ENCODE peak calls at places on chromosomes 7 and 10, in six cellular contexts. A is HCT116, N is K562, B is GM12878, C is SK-N-SH, O is endothelial cell of umbilical vein. S is an unnamed sample.

GRCh38 chr10:113751116-113751728 is at the start of gene PLEKHS1:
- DNase-seq in O (no peak), N (no peak), C (no peak), B (no peak), A (no peak), S (peak)

GRCh38 chr10:103481974-103482531 is 3.0 kb upstream of the CALHM3 start:
- DNase-seq in O (peak), C (peak), A (peak), N (peak), B (no peak), S (peak)

GRCh38 chr10:74206727-74207126 is 55.7 kb downstream of the ADK start:
- DNase-seq in B (no peak), A (no peak), N (no peak), O (no peak), C (no peak), S (no peak)

GRCh38 chr10:31014146-31014880 is 17.4 kb downstream of the ZNF438 start:
- DNase-seq in A (no peak), O (no peak), N (no peak), C (no peak), B (no peak), S (no peak)

GRCh38 chr7:88337556-88337955 is 30.9 kb upstream of the STEAP4 start:
- DNase-seq in N (no peak), A (no peak), B (no peak), C (no peak), O (no peak), S (no peak)

GRCh38 chr10:43000651-43001426 is 76.0 kb upstream of the RET start:
- DNase-seq in O (no peak), C (peak), N (no peak), A (no peak), B (no peak), S (no peak)

GRCh38 chr10:33005322-33006282 is 47.6 kb upstream of the ITGB1 start:
- DNase-seq in A (peak), B (no peak), O (peak), C (peak), N (peak), S (no peak)

GRCh38 chr7:11155883-11156282 is 182.2 kb downstream of the PHF14 start:
- DNase-seq in B (no peak), C (no peak), N (no peak), O (no peak), A (no peak), S (no peak)

GRCh38 chr10:84097787-84098353 is 41.4 kb upstream of the GHITM start:
- DNase-seq in B (no peak), O (peak), C (peak), A (no peak), N (no peak), S (no peak)

GRCh38 chr10:8138471-8138870 is 84.0 kb downstream of the GATA3 start:
- DNase-seq in N (no peak), A (no peak), B (no peak), O (peak), C (no peak), S (no peak)

GRCh38 chr7:28729276-28729675 is 228.9 kb downstream of the TRIL start:
- DNase-seq in O (no peak), B (no peak), A (no peak), C (no peak), N (no peak), S (no peak)

GRCh38 chr7:1848911-1849311 is 178.8 kb downstream of the ELFN1 start:
- DNase-seq in C (no peak), A (no peak), N (no peak), O (no peak), B (no peak), S (no peak)

GRCh38 chr10:475709-476457 is 213.6 kb downstream of the DIP2C start:
- DNase-seq in C (no peak), N (no peak), B (no peak), O (no peak), A (no peak), S (no peak)

GRCh38 chr10:76359001-76359400 is 927.6 kb downstream of the LRMDA start:
- DNase-seq in C (no peak), A (no peak), N (no peak), B (no peak), O (no peak), S (no peak)

GRCh38 chr10:111338035-111338434 is 261.2 kb downstream of the ADRA2A start:
- DNase-seq in B (no peak), N (no peak), O (no peak), C (no peak), A (no peak), S (no peak)

GRCh38 chr10:21170216-21170615 is 273.1 kb upstream of the NEBL start:
- DNase-seq in O (no peak), A (no peak), N (no peak), C (no peak), B (no peak), S (no peak)

GRCh38 chr10:62831346-62831745 is 15.2 kb upstream of the EGR2 start:
- DNase-seq in A (no peak), N (no peak), O (no peak), B (no peak), C (no peak), S (no peak)

GRCh38 chr10:48251525-48252353 is 22.8 kb downstream of the FRMPD2 start:
- DNase-seq in C (no peak), B (no peak), N (no peak), A (no peak), O (no peak), S (no peak)

GRCh38 chr7:117621075-117621474 is 141.2 kb downstream of the CFTR start:
- DNase-seq in A (no peak), N (no peak), C (no peak), B (no peak), O (no peak), S (no peak)

GRCh38 chr7:86943447-86943846 is 116.0 kb downstream of the ELAPOR2 start:
- DNase-seq in O (no peak), A (no peak), C (no peak), N (no peak), B (no peak), S (no peak)

DNA sequence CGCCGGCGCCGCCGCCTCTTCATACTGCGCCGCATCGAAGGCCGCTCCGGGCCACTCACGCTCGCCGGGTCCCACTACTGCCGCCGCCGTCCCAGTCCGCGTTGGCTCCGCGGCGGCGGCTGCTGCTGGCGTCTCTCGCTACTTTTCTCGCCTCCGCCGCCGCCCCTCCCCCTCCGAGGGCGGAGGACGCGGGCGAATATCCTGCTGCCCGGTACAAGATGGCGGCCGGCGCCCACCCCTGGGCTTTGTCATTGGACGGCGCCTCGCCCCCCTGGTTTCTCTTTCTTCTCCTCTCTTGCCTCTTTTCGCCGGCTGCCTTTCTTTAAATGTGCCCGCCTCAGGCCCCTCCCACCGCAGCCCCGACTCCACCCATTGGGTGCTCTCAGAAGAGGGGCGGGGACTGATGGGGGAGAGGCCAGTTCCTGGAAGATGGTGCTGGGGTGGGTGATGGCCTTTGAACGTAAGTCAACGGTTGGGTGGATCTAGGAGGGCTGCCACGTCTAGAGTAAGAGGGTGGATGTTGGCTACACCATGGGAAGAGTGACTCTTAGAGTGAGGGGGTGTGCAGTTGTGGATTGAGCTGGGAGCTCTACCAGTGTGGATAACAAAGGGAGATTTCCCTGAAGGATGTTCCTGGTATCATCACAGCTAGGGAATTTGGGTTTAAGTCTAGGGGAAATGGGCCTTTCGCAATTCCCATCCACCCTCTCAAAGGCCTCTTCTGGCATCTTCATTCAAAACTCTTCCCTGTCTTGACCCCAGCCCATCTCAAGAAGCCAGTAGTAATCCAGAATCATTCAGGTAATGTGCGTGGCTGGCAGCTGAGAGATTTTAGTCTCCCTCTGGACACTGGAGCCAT is at the start of gene CCDC71L:
- DNase-seq in C (peak), N (peak), A (peak), B (peak), O (peak), S (peak)
- TF ChIP-seq POLR2AphosphoS5 in C (peak), N (peak), A (peak), B (peak), O (peak), S (peak)

GRCh38 chr7:93178213-93178612 is 30.0 kb upstream of the SAMD9L start:
- DNase-seq in A (no peak), O (peak), N (peak), C (peak), B (no peak), S (no peak)
- H3K9ac ChIP-seq in A (no peak), O (no peak), N (no peak), C (no peak), B (no peak), S (no peak)

GRCh38 chr10:71600856-71601255 is 118.7 kb downstream of the C10orf105 start:
- DNase-seq in B (no peak), O (peak), N (no peak), A (no peak), C (no peak), S (no peak)
- TF ChIP-seq POLR2AphosphoS5 in B (no peak), O (no peak), N (no peak), A (no peak), C (peak), S (no peak)

GRCh38 chr7:150994141-150994837 is 3.5 kb downstream of the NOS3 start:
- DNase-seq in O (peak), N (peak), A (no peak), B (no peak), C (peak), S (no peak)
- H3K9ac ChIP-seq in O (no peak), N (peak), A (no peak), B (no peak), C (no peak), S (no peak)

DNA sequence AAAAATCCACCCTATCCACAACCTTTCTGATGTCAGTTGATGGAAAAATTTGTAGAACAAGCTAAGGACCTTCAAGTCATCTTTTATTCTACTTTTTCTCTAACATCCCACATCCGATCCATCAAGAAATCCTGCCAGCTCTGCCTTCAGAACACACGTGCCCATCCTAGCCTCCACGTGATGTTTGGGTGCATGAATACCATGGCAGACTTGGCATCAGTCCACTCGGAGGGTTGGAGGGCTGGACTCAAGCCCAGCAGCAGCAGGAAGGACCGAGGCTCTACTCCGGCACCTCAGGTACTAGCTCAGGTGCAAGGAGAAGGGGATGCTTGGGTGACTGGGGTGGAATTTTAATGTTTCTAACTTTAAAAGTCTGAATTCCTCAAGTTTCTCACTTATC is 428.6 kb downstream of the DPP6 start:
- DNase-seq in O (no peak), C (no peak), A (no peak), N (no peak), B (no peak), S (no peak)
- TF ChIP-seq POLR2AphosphoS5 in O (no peak), C (no peak), A (no peak), N (no peak), B (no peak), S (no peak)

DNA sequence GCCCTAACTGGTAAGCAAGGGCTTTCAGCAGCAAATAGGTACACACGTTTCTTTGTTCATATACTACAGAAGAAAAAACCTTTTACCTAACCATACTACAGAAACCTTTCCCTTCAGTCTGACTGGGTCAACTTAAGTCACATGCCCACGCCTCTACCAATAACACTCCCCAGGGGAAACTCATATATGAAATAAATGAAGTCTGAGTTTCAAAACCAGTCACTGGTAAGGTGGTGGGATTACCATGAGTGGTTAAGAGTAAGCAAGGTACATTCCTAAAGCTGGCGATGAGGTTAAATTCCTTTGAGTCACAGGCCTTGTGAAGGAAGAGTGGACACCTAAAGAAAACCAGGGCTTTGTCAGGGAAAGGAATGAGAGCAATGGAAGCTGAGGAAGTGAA is 21.4 kb upstream of the KIF20B start:
- DNase-seq in O (no peak), N (no peak), B (peak), C (no peak), A (no peak), S (no peak)
- H3K9ac ChIP-seq in O (no peak), N (no peak), B (no peak), C (no peak), A (no peak), S (no peak)

GRCh38 chr7:5695709-5696345 is 85.6 kb downstream of the RNF216 start:
- DNase-seq in B (no peak), A (no peak), N (no peak), C (no peak), O (no peak), S (no peak)
- TF ChIP-seq POLR2AphosphoS5 in B (no peak), A (no peak), N (no peak), C (no peak), O (no peak), S (no peak)

GRCh38 chr7:24835643-24836042 is 78.4 kb upstream of the GSDME start:
- DNase-seq in A (no peak), C (no peak), N (no peak), O (no peak), B (no peak), S (no peak)
- H3K9ac ChIP-seq in A (no peak), C (no peak), N (no peak), O (no peak), B (no peak), S (no peak)

GRCh38 chr10:22848509-22848908 is 79.3 kb upstream of the ARMC3 start:
- DNase-seq in O (no peak), A (no peak), C (no peak), B (no peak), N (no peak), S (no peak)

GRCh38 chr10:22846294-22846693 is 81.6 kb upstream of the ARMC3 start:
- DNase-seq in B (no peak), C (no peak), N (no peak), A (no peak), O (no peak), S (no peak)

GRCh38 chr10:22851865-22852239 is 76.0 kb upstream of the ARMC3 start:
- DNase-seq in O (no peak), N (no peak), B (no peak), A (no peak), C (no peak), S (no peak)

GRCh38 chr10:22850541-22850940 is 77.3 kb upstream of the ARMC3 start:
- DNase-seq in A (no peak), B (no peak), O (no peak), N (no peak), C (no peak), S (no peak)

GRCh38 chr10:22849077-22849810 is 78.6 kb upstream of the ARMC3 start:
- DNase-seq in C (no peak), O (peak), A (no peak), N (no peak), B (no peak), S (no peak)
- TF ChIP-seq POLR2AphosphoS5 in C (no peak), O (peak), A (no peak), N (no peak), B (no peak), S (no peak)

S was measured in SK-N-MC.